ENCODE peak calls at places on chromosomes 4 and X, in nine cellular contexts. C is RPMI7951; I is stimulated activated CD8-positive, alpha-beta memory T cell treated with anti-CD3 and anti-CD28 coated beads, Interleukin-4, amount 100 ng/mL, for 4 hours; O is HFF-Myc; D is NB4; F is stimulated activated CD4-positive, alpha-beta T cell treated with anti-CD3 and anti-CD28 coated beads, Interleukin-2, amount 100 ng/mL, for 48 hours; B is activated effector memory CD4-positive, alpha-beta T cell treated with Interleukin-2 at 50 U/mL for 16 hours; S is T-helper 22 cell; R is CD4-positive, alpha-beta memory T cell. M is an unnamed sample.

GRCh38 chr4:85970535-85970934 is 389.3 kb downstream of the MAPK10 start:
- DNase-seq in C (no peak), I (no peak), O (no peak), D (no peak), F (no peak), B (no peak), S (no peak), R (no peak), M (no peak)

GRCh38 chrX:23610491-23610890 is 56.8 kb upstream of the PRDX4 start:
- DNase-seq in C (peak), I (no peak), O (no peak), D (no peak), F (no peak), B (no peak), S (no peak), R (no peak), M (no peak)

GRCh38 chr4:152259866-152260265 is 276.0 kb downstream of the FBXW7 start:
- DNase-seq in C (peak), I (no peak), O (no peak), D (no peak), F (no peak), B (no peak), S (no peak), R (no peak), M (no peak)

GRCh38 chr4:110368409-110368808 is 107.5 kb upstream of the ENPEP start:
- DNase-seq in C (no peak), I (no peak), O (no peak), D (no peak), F (no peak), B (no peak), S (no peak), R (no peak), M (no peak)

GRCh38 chr4:81650871-81651270 is 179.2 kb upstream of the RASGEF1B start:
- DNase-seq in C (no peak), I (no peak), O (no peak), D (no peak), F (no peak), B (no peak), S (no peak), R (no peak), M (no peak)

GRCh38 chr4:131091896-131092295 is 1995.9 kb downstream of the C4orf33 start:
- DNase-seq in C (no peak), I (no peak), O (peak), D (peak), F (no peak), B (no peak), S (no peak), R (no peak), M (peak)

GRCh38 chrX:152958047-152958446 is 35.9 kb downstream of the PNMA5 start:
- DNase-seq in C (peak), I (no peak), O (no peak), D (peak), F (no peak), B (no peak), S (no peak), R (no peak), M (no peak)

GRCh38 chr4:53905281-53905934 is 159.0 kb downstream of the CHIC2 start:
- DNase-seq in C (no peak), I (no peak), O (no peak), D (peak), F (no peak), B (no peak), S (no peak), R (no peak), M (no peak)

GRCh38 chr4:8775751-8776355 is 95.8 kb downstream of the HMX1 start:
- DNase-seq in C (no peak), I (no peak), O (no peak), D (no peak), F (no peak), B (no peak), S (no peak), R (no peak), M (no peak)

GRCh38 chr4:87118421-87118820 is 102.0 kb downstream of the KLHL8 start:
- DNase-seq in C (no peak), I (no peak), O (no peak), D (no peak), F (no peak), B (no peak), S (no peak), R (no peak), M (no peak)

GRCh38 chr4:156547439-156547838 is 424.2 kb downstream of the PDGFC start:
- DNase-seq in C (peak), I (no peak), O (peak), D (peak), F (no peak), B (no peak), S (no peak), R (no peak), M (peak)

GRCh38 chr4:8771258-8771590 is 100.4 kb downstream of the HMX1 start:
- DNase-seq in C (no peak), I (no peak), O (no peak), D (no peak), F (no peak), B (no peak), S (no peak), R (no peak), M (no peak)

GRCh38 chr4:73705056-73705432 is 35.3 kb upstream of the CXCL8 start:
- DNase-seq in C (peak), I (no peak), O (peak), D (no peak), F (no peak), B (no peak), S (no peak), R (no peak), M (no peak)

GRCh38 chr4:6109842-6110560 is 90.3 kb downstream of the JAKMIP1 start:
- DNase-seq in C (no peak), I (no peak), O (no peak), D (peak), F (no peak), B (no peak), S (no peak), R (no peak), M (no peak)

GRCh38 chrX:1727531-1728027 is 112.7 kb downstream of the ASMT start:
- DNase-seq in C (peak), I (no peak), O (no peak), D (no peak), F (no peak), B (no peak), S (no peak), R (no peak), M (no peak)

M was measured in KG1.